ENCODE peak calls at places on chromosomes 2 and 18, in eight cellular contexts. U is upper lobe of right lung, I is HL-60, A is nephron progenitor cell, Y is GM12865, P is brain microvascular endothelial cell, N is AG04450, V is fibroblast of villous mesenchyme. M is an unnamed sample.

GRCh38 chr2:152339762-152340286 is 4.8 kb downstream of the FMNL2 start:
- DNase-seq in U (no peak), I (no peak), A (no peak), Y (no peak), P (no peak), N (no peak), V (no peak), M (no peak)

GRCh38 chr2:42722328-42723190 is 41.4 kb downstream of the OXER1 start:
- DNase-seq in U (peak; percentile 69), I (peak; percentile 43), A (no peak), Y (peak; percentile 92), P (peak; percentile 94), N (peak; percentile 42), V (peak; percentile 95), M (no peak)

GRCh38 chr2:10977636-10978035 is 65.9 kb downstream of the KCNF1 start:
- DNase-seq in U (no peak), I (no peak), A (no peak), Y (no peak), P (peak; percentile 26), N (no peak), V (no peak), M (no peak)

GRCh38 chr18:10284571-10285282 is 169.7 kb upstream of the APCDD1 start:
- DNase-seq in U (no peak), I (no peak), A (no peak), Y (no peak), P (no peak), N (no peak), V (peak; percentile 44), M (no peak)

GRCh38 chr2:129299756-129300155 is 679.7 kb upstream of the RAB6C start:
- DNase-seq in U (no peak), I (no peak), A (no peak), Y (no peak), P (no peak), N (no peak), V (no peak), M (no peak)

GRCh38 chr18:60411715-60412114 is 39.1 kb upstream of the MC4R start:
- DNase-seq in U (no peak), I (no peak), A (no peak), Y (peak; percentile 8), P (no peak), N (no peak), V (no peak), M (no peak)

GRCh38 chr18:78974115-78974740 is 5.4 kb upstream of the SALL3 start:
- DNase-seq in U (no peak), I (no peak), A (peak; percentile 60), Y (no peak), P (no peak), N (no peak), V (no peak), M (no peak)

GRCh38 chr2:120620025-120620793 is 115.5 kb upstream of the GLI2 start:
- DNase-seq in U (no peak), I (peak; percentile 38), A (no peak), Y (no peak), P (no peak), N (no peak), V (peak; percentile 13), M (no peak)

GRCh38 chr2:234564719-234565118 is 67.8 kb upstream of the ARL4C start:
- DNase-seq in U (no peak), I (no peak), A (no peak), Y (no peak), P (no peak), N (peak; percentile 49), V (peak; percentile 53), M (no peak)

GRCh38 chr18:72697706-72698105 is 153.6 kb upstream of the CBLN2 start:
- DNase-seq in U (no peak), I (no peak), A (no peak), Y (no peak), P (no peak), N (no peak), V (no peak), M (no peak)

GRCh38 chr2:64222351-64222750 is 78.1 kb upstream of the PELI1 start:
- DNase-seq in U (no peak), I (no peak), A (no peak), Y (no peak), P (peak; percentile 50), N (no peak), V (peak; percentile 61), M (no peak)

GRCh38 chr2:197306691-197307030 is 3.9 kb downstream of the ANKRD44 start:
- DNase-seq in U (peak; percentile 63), I (no peak), A (no peak), Y (peak; percentile 63), P (no peak), N (no peak), V (no peak), M (no peak)

GRCh38 chr2:118971245-118972122 is 29.5 kb downstream of the MARCO start:
- DNase-seq in U (no peak), I (no peak), A (no peak), Y (no peak), P (no peak), N (no peak), V (no peak), M (no peak)

GRCh38 chr2:100208375-100208774 is 66.0 kb upstream of the AFF3 start:
- DNase-seq in U (no peak), I (no peak), A (no peak), Y (no peak), P (no peak), N (no peak), V (peak; percentile 25), M (no peak)

GRCh38 chr2:52222128-52222527 is 1190.2 kb upstream of the NRXN1 start:
- DNase-seq in U (no peak), I (no peak), A (no peak), Y (no peak), P (peak; percentile 70), N (peak; percentile 41), V (peak; percentile 1), M (no peak)

GRCh38 chr2:23330214-23330613 is 54.8 kb upstream of the KLHL29 start:
- DNase-seq in U (no peak), I (no peak), A (peak; percentile 70), Y (peak; percentile 37), P (peak; percentile 43), N (no peak), V (peak; percentile 5), M (no peak)

GRCh38 chr2:145860083-145860482 is 1340.2 kb upstream of the ZEB2 start:
- DNase-seq in U (no peak), I (no peak), A (no peak), Y (no peak), P (no peak), N (no peak), V (no peak), M (no peak)

GRCh38 chr18:59420244-59420643 is 61.2 kb upstream of the LMAN1 start:
- DNase-seq in U (no peak), I (no peak), A (no peak), Y (no peak), P (no peak), N (no peak), V (peak; percentile 16), M (no peak)

GRCh38 chr2:2325538-2325937 is 5.5 kb downstream of the MYT1L start:
- DNase-seq in U (no peak), I (no peak), A (no peak), Y (no peak), P (no peak), N (no peak), V (no peak), M (no peak)

GRCh38 chr2:240663791-240664190 is 18.9 kb downstream of the AQP12B start:
- DNase-seq in U (no peak), I (no peak), A (no peak), Y (no peak), P (no peak), N (no peak), V (no peak), M (no peak)
- TF ChIP-seq CTCF in U (no peak), I (no peak), A (peak; percentile 9), Y (no peak), P (peak; percentile 34), N (no peak), V (no peak), M (no peak)

GRCh38 chr2:130727286-130727924 is 1.5 kb upstream of the GPR148 start:
- DNase-seq in U (peak; percentile 88), I (peak; percentile 11), A (peak; percentile 95), Y (peak; percentile 88), P (peak; percentile 71), N (no peak), V (peak; percentile 56), M (peak; percentile 92)
- TF ChIP-seq CTCF in U (no peak), I (no peak), A (no peak), Y (no peak), P (peak; percentile 7), N (no peak), V (no peak), M (no peak)

GRCh38 chr2:133192028-133192427 is 376.2 kb downstream of the NCKAP5 start:
- DNase-seq in U (no peak), I (no peak), A (no peak), Y (no peak), P (no peak), N (no peak), V (no peak), M (no peak)
- TF ChIP-seq CTCF in U (no peak), I (no peak), A (no peak), Y (no peak), P (no peak), N (peak; percentile 26), V (no peak), M (no peak)

DNA sequence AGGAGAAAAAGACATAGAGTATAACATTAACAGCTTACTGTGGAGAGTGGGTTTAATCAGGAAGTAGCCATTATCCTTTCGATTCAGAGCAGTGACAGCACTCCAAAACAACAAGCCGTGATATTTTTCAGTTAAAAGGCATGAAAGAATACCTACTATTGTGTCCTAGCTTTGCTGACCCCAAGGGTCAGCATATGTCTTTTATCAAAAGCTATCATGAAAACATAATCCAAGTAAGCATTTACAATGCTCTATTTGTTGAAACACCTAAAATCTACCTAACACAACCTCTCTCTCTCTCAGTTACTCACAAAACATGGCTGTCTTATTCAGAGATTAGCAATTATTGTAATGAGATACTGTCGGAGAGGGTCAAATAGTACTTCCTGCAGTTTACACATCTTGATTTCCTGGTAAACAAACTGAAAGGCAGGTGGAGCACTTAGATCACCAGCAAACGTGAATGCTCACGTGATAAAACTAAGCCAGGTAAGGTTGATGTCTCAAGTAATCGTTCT is 100.0 kb downstream of the BAZ2B start:
- DNase-seq in U (no peak), I (no peak), A (no peak), Y (peak; percentile 74), P (peak; percentile 5), N (no peak), V (peak; percentile 28), M (no peak)
- TF ChIP-seq CTCF in U (peak; percentile 9), I (no peak), A (no peak), Y (no peak), P (no peak), N (no peak), V (no peak), M (no peak)